ENCODE peak calls at places on chromosomes 2 and 18, in four cellular contexts. R is NCI-H446 treated with DMSO at 0.1 percent for 48 hours, Y is hypothalamus, H is GM03348. O is an unnamed sample.

GRCh38 chr18:77099501-77100370 is 32.8 kb downstream of the MBP start:
- DNase-seq in R (no peak), Y (no peak), H (no peak), O (no peak)

GRCh38 chr2:3487931-3488554 is 31.3 kb downstream of the ADI1 start:
- DNase-seq in R (no peak), Y (no peak), H (no peak), O (no peak)

GRCh38 chr2:71454221-71455010 is 1.1 kb downstream of the DYSF start:
- DNase-seq in R (no peak), Y (no peak), H (no peak), O (no peak)

GRCh38 chr2:20179755-20180594 is 45.0 kb downstream of the SDC1 start:
- DNase-seq in R (no peak), Y (no peak), H (no peak), O (no peak)

GRCh38 chr2:108533832-108534576 is at the start of gene LIMS1:
- DNase-seq in R (peak), Y (peak), H (peak), O (peak)

GRCh38 chr2:216644846-216645635 is 11.8 kb downstream of the IGFBP2 start:
- DNase-seq in R (no peak), Y (no peak), H (no peak), O (no peak)

GRCh38 chr18:54742654-54743053 is 85.6 kb upstream of the RAB27B start:
- DNase-seq in R (no peak), Y (no peak), H (peak), O (peak)

GRCh38 chr2:9244985-9245544 is 38.5 kb downstream of the ASAP2 start:
- DNase-seq in R (no peak), Y (no peak), H (no peak), O (no peak)

GRCh38 chr2:109701362-109701761 is 87.2 kb downstream of the SOWAHC start:
- DNase-seq in R (no peak), Y (no peak), H (no peak), O (no peak)

GRCh38 chr2:226077841-226078240 is 678.3 kb downstream of the NYAP2 start:
- DNase-seq in R (no peak), Y (no peak), H (no peak), O (no peak)

GRCh38 chr2:96549967-96550786 is 13.6 kb downstream of the ARID5A start:
- DNase-seq in R (no peak), Y (no peak), H (peak), O (peak)